ENCODE peak calls at places on chromosomes 4 and X, in seven cellular contexts. O, J, W, X, F, M and C are unnamed samples.

GRCh38 chrX:110407910-110408545 is 49.4 kb downstream of the RTL9 start:
- DNase-seq in X (peak), J (peak), W (no peak), F (no peak), M (no peak), O (peak), C (peak)

GRCh38 chr4:151641167-151641566 is 119.6 kb downstream of the GATB start:
- DNase-seq in J (peak), F (no peak), M (no peak), X (peak), O (peak), W (no peak), C (peak)

GRCh38 chr4:26490980-26491284 is 648 bp upstream of the CCKAR start:
- DNase-seq in M (no peak), F (no peak), W (no peak), J (no peak), X (no peak), O (no peak), C (no peak)

GRCh38 chr4:44447563-44448504 is 775 bp downstream of the KCTD8 start:
- DNase-seq in M (peak), J (peak), F (peak), X (peak), W (peak), O (peak), C (no peak)

GRCh38 chr4:2367626-2368025 is 50.8 kb downstream of the ZFYVE28 start:
- DNase-seq in M (no peak), O (no peak), F (no peak), J (no peak), W (no peak), X (no peak), C (no peak)

GRCh38 chr4:5370286-5370685 is 319.0 kb downstream of the STK32B start:
- DNase-seq in F (no peak), W (no peak), X (no peak), O (peak), M (peak), J (peak), C (peak)

GRCh38 chr4:1371151-1371830 is 24.3 kb downstream of the UVSSA start:
- DNase-seq in O (no peak), W (no peak), F (no peak), X (no peak), J (no peak), M (no peak), C (no peak)

GRCh38 chr4:3411676-3412075 is 30.1 kb upstream of the HGFAC start:
- DNase-seq in O (no peak), X (no peak), W (peak), F (peak), J (no peak), M (no peak), C (no peak)

GRCh38 chr4:10577495-10577894 is 107.1 kb downstream of the CLNK start:
- DNase-seq in F (no peak), M (no peak), O (no peak), W (no peak), X (no peak), J (no peak), C (no peak)

GRCh38 chr4:80156410-80156809 is 40.9 kb upstream of the PRDM8 start:
- DNase-seq in O (no peak), X (peak), M (no peak), F (no peak), J (peak), W (no peak), C (no peak)

GRCh38 chr4:60805500-60806313 is 394.4 kb upstream of the ADGRL3 start:
- DNase-seq in O (peak), J (peak), X (peak), M (no peak), F (no peak), W (no peak), C (peak)

GRCh38 chrX:69186651-69187050 is 21.4 kb upstream of the PJA1 start:
- DNase-seq in F (no peak), M (no peak), W (no peak), J (no peak), X (no peak), O (no peak), C (no peak)

GRCh38 chr4:6416518-6417286 is 55.7 kb downstream of the PPP2R2C start:
- DNase-seq in M (no peak), W (no peak), F (no peak), O (no peak), X (no peak), J (no peak), C (no peak)

GRCh38 chr4:11441182-11441556 is 12.5 kb upstream of the HS3ST1 start:
- DNase-seq in F (no peak), O (no peak), J (no peak), M (no peak), X (no peak), W (no peak), C (no peak)

GRCh38 chrX:85611926-85612325 is 232.5 kb upstream of the POF1B start:
- DNase-seq in O (peak), W (no peak), J (peak), X (peak), M (no peak), F (no peak), C (no peak)

GRCh38 chr4:185165605-185166063 is 22.6 kb downstream of the SLC25A4 start:
- DNase-seq in X (peak), F (no peak), M (no peak), J (peak), O (peak), W (no peak), C (peak)

GRCh38 chrX:149803458-149804062 is 21.8 kb downstream of the MAGEA9 start:
- DNase-seq in X (no peak), M (no peak), O (no peak), F (no peak), W (no peak), J (no peak), C (no peak)

GRCh38 chr4:158079661-158080060 is 93.2 kb downstream of the GASK1B start:
- DNase-seq in M (no peak), O (peak), J (no peak), F (no peak), X (no peak), W (no peak), C (no peak)

GRCh38 chr4:152992027-152992426 is 55.9 kb downstream of the FHDC1 start:
- DNase-seq in M (no peak), X (no peak), O (no peak), J (no peak), W (no peak), F (no peak), C (no peak)

GRCh38 chrX:40952855-40953254 is 132.4 kb upstream of the USP9X start:
- DNase-seq in J (peak), O (peak), F (no peak), X (peak), W (no peak), M (no peak), C (no peak)
- H3K4me3 ChIP-seq in J (peak), O (no peak), F (no peak), X (no peak), W (peak), M (no peak), C (peak)

GRCh38 chrX:8453619-8454018 is 11.0 kb upstream of the VCX3B start:
- DNase-seq in M (no peak), W (no peak), F (no peak), O (no peak), J (no peak), X (no peak), C (no peak)

DNA sequence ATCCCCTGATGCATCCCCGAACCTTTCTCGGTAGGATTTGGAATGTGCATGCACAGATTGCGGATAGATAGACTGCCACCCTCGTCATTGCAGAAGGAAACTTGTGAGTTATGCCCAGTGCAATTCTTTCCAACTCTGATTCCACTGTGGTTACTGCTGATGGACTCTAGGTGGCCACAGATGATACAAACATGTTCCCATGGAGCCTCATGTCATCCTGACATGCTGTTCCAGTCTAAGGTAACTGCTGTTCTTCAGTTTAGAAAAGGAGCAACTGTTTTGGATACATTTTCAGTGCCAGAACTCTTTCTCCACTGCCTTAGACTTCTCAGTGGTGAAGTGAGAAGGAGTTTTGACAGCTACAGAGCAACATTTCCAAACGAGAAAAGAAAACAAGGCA is 9.0 kb upstream of the VCX3B start:
- DNase-seq in M (no peak), O (no peak), X (no peak), W (no peak), F (no peak), J (no peak), C (no peak)
- TF ChIP-seq CTCF in M (no peak), O (no peak), X (peak), W (no peak), F (no peak), J (no peak), C (peak)

GRCh38 chr4:140098481-140099132 is 55.4 kb downstream of the MAML3 start:
- DNase-seq in O (peak), J (peak), M (no peak), F (no peak), W (no peak), X (peak), C (no peak)
- H3K4me3 ChIP-seq in O (no peak), J (no peak), M (no peak), F (peak), W (peak), X (no peak), C (no peak)

GRCh38 chr4:68175562-68176155 is 46.0 kb upstream of the TMPRSS11F start:
- DNase-seq in W (no peak), M (no peak), X (peak), O (peak), J (peak), F (no peak), C (peak)
- TF ChIP-seq CTCF in W (peak), M (peak), X (peak), O (peak), J (peak), F (no peak), C (peak)

GRCh38 chrX:21948897-21949578 is 8.5 kb downstream of the SMS start:
- DNase-seq in M (no peak), X (no peak), O (no peak), J (no peak), W (no peak), F (no peak), C (no peak)

GRCh38 chrX:21947671-21948070 is 7.2 kb downstream of the SMS start:
- DNase-seq in F (no peak), M (no peak), J (no peak), W (no peak), O (no peak), X (no peak), C (no peak)

GRCh38 chrX:21949689-21950088 is 9.2 kb downstream of the SMS start:
- DNase-seq in X (no peak), F (no peak), O (no peak), W (no peak), J (no peak), M (no peak), C (no peak)

GRCh38 chrX:21944136-21944615 is 3.7 kb downstream of the SMS start:
- DNase-seq in X (no peak), J (peak), F (no peak), O (no peak), M (no peak), W (no peak), C (no peak)

GRCh38 chrX:21946925-21947641 is 6.6 kb downstream of the SMS start:
- DNase-seq in W (no peak), J (peak), X (peak), M (no peak), F (no peak), O (peak), C (peak)
- H3K4me3 ChIP-seq in W (no peak), J (no peak), X (peak), M (no peak), F (no peak), O (no peak), C (no peak)

DNA sequence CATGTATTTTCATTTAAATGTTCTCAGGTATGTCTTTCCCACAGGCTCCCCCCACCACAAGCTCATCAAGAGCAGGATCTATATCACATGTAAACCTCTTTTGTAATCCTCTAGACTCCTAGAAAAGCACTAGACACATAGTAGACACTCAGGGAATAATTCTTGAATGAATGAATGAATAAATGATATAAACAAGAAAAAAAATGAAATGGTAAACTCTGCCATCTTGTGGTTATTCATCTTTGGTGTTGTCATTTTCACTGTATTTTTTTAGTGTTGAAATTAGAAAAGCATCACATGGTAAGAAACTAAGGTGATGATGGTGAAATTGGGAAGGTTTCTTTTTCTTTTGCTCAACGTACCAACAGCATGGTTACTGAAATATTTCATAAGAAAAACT is 34.2 kb upstream of the C1GALT1C1 start:
- DNase-seq in X (peak), W (no peak), F (no peak), M (no peak), J (peak), O (peak), C (no peak)
- TF ChIP-seq CTCF in X (peak), W (peak), F (no peak), M (peak), J (peak), O (peak), C (peak)

GRCh38 chr4:84927428-84927827 is 39.1 kb downstream of the WDFY3 start:
- DNase-seq in O (no peak), J (no peak), W (no peak), M (no peak), F (no peak), X (no peak), C (no peak)

GRCh38 chr4:84928089-84928488 is 38.4 kb downstream of the WDFY3 start:
- DNase-seq in M (no peak), F (no peak), X (no peak), O (no peak), J (no peak), W (no peak), C (no peak)

GRCh38 chr4:84931961-84932360 is 34.5 kb downstream of the WDFY3 start:
- DNase-seq in O (no peak), J (no peak), M (no peak), X (no peak), F (no peak), W (no peak), C (no peak)

GRCh38 chr4:84932462-84932861 is 34.0 kb downstream of the WDFY3 start:
- DNase-seq in M (no peak), J (no peak), X (no peak), O (no peak), F (no peak), W (no peak), C (no peak)

DNA sequence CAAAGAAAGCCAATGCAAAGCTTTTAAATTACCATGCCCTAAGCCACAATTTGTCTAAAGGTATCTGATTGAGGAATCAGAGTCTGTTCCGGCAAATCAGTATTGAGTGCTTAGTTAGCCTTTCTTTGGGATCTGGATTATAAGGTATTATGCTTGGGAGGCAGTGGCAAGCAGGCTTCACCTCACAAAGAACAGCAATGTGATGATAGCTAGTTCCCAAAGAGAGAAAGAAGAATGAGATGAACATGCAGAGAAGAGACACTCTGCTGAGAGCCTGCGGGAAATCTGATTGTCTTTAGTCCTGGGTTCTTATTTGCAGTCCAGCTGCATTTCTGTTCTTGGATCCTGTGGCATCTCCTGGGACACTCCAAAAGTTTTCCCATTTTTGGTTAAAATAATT is 35.2 kb downstream of the WDFY3 start:
- DNase-seq in F (no peak), W (no peak), J (no peak), X (no peak), O (no peak), M (no peak), C (no peak)
- H3K4me3 ChIP-seq in F (no peak), W (no peak), J (no peak), X (no peak), O (no peak), M (no peak), C (no peak)